ENCODE peak calls at places on chromosomes 1 and 21, in seven cellular contexts. One of them, this sample, is unnamed.

GRCh38 chr1:89489037-89489729 is 35.4 kb upstream of the LRRC8B start:
- DNase-seq in Panc1: no peak
- DNase-seq in right atrium auricular region: no peak
- DNase-seq in psoas muscle: no peak
- DNase-seq in fibroblast of lung: peak; percentile 68
- DNase-seq in testis: no peak
- DNase-seq in body of pancreas: no peak
- DNase-seq in this sample: peak; percentile 68

GRCh38 chr1:19011832-19012231 is 55.4 kb upstream of the IFFO2 start:
- DNase-seq in Panc1: peak; percentile 10
- DNase-seq in right atrium auricular region: no peak
- DNase-seq in psoas muscle: no peak
- DNase-seq in fibroblast of lung: no peak
- DNase-seq in testis: no peak
- DNase-seq in body of pancreas: no peak
- DNase-seq in this sample: no peak

GRCh38 chr1:173205146-173206051 is 1.7 kb downstream of the TNFSF4 start:
- DNase-seq in Panc1: no peak
- DNase-seq in right atrium auricular region: no peak
- DNase-seq in psoas muscle: no peak
- DNase-seq in fibroblast of lung: peak; percentile 89
- DNase-seq in testis: peak; percentile 26
- DNase-seq in body of pancreas: peak; percentile 25
- DNase-seq in this sample: peak; percentile 23

GRCh38 chr1:38958967-38959366 is 17.3 kb upstream of the RHBDL2 start:
- DNase-seq in Panc1: no peak
- DNase-seq in right atrium auricular region: no peak
- DNase-seq in psoas muscle: no peak
- DNase-seq in fibroblast of lung: peak; percentile 78
- DNase-seq in testis: no peak
- DNase-seq in body of pancreas: no peak
- DNase-seq in this sample: no peak

GRCh38 chr1:42844592-42845140 is 1.7 kb upstream of the ZNF691 start:
- DNase-seq in Panc1: no peak
- DNase-seq in right atrium auricular region: no peak
- DNase-seq in psoas muscle: no peak
- DNase-seq in fibroblast of lung: peak; percentile 50
- DNase-seq in testis: no peak
- DNase-seq in body of pancreas: no peak
- DNase-seq in this sample: peak; percentile 21

GRCh38 chr1:67575861-67576260 is 109.1 kb upstream of the GADD45A start:
- DNase-seq in Panc1: no peak
- DNase-seq in right atrium auricular region: no peak
- DNase-seq in psoas muscle: no peak
- DNase-seq in fibroblast of lung: peak; percentile 88
- DNase-seq in testis: no peak
- DNase-seq in body of pancreas: no peak
- DNase-seq in this sample: no peak

GRCh38 chr1:153364766-153365678 is 7.4 kb downstream of the S100A9 start:
- DNase-seq in Panc1: no peak
- DNase-seq in right atrium auricular region: peak; percentile 42
- DNase-seq in psoas muscle: no peak
- DNase-seq in fibroblast of lung: no peak
- DNase-seq in testis: no peak
- DNase-seq in body of pancreas: no peak
- DNase-seq in this sample: no peak

GRCh38 chr21:23488245-23488644 is 2119.0 kb downstream of the MRPL39 start:
- DNase-seq in Panc1: no peak
- DNase-seq in right atrium auricular region: no peak
- DNase-seq in psoas muscle: no peak
- DNase-seq in fibroblast of lung: no peak
- DNase-seq in testis: no peak
- DNase-seq in body of pancreas: no peak
- DNase-seq in this sample: no peak

GRCh38 chr1:244651956-244652698 is 799 bp upstream of the DESI2 start:
- DNase-seq in Panc1: no peak
- DNase-seq in right atrium auricular region: no peak
- DNase-seq in psoas muscle: no peak
- DNase-seq in fibroblast of lung: peak; percentile 47
- DNase-seq in testis: no peak
- DNase-seq in body of pancreas: no peak
- DNase-seq in this sample: no peak

GRCh38 chr1:25954371-25954938 is 43.4 kb downstream of the PAFAH2 start:
- DNase-seq in Panc1: no peak
- DNase-seq in right atrium auricular region: no peak
- DNase-seq in psoas muscle: no peak
- DNase-seq in fibroblast of lung: no peak
- DNase-seq in testis: no peak
- DNase-seq in body of pancreas: no peak
- DNase-seq in this sample: no peak

GRCh38 chr1:17207966-17208418 is 3.1 kb downstream of the PADI1 start:
- DNase-seq in Panc1: peak; percentile 61
- DNase-seq in right atrium auricular region: no peak
- DNase-seq in psoas muscle: peak; percentile 23
- DNase-seq in fibroblast of lung: peak; percentile 70
- DNase-seq in testis: no peak
- DNase-seq in body of pancreas: no peak
- DNase-seq in this sample: peak; percentile 64

GRCh38 chr1:203126151-203126865 is 1.2 kb upstream of the ADORA1 start:
- DNase-seq in Panc1: no peak
- DNase-seq in right atrium auricular region: peak; percentile 55
- DNase-seq in psoas muscle: no peak
- DNase-seq in fibroblast of lung: peak; percentile 40
- DNase-seq in testis: no peak
- DNase-seq in body of pancreas: no peak
- DNase-seq in this sample: peak; percentile 57

DNA sequence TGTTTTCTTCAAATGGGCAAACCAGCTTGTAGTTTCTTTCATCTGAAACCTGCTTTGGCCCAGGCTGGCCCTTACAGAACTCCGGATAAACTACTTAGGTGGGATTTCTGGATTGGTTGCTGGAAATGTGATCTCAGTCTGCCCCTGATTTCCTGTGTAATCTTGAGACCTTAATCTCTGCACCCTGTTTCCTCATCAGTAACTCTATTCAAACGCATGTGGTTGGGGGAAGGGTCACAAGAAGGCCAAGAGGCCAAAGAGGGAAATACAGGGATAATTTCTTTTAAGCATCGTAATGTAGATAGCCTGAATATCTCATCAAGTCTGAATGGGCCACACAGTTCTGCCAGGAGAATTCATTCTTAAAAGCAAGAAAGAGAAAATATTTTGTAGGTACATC is 483.6 kb downstream of the LTN1 start:
- DNase-seq in Panc1: no peak
- DNase-seq in right atrium auricular region: no peak
- DNase-seq in psoas muscle: no peak
- DNase-seq in fibroblast of lung: no peak
- DNase-seq in testis: no peak
- DNase-seq in body of pancreas: no peak
- DNase-seq in this sample: no peak
- TF ChIP-seq CTCF in Panc1: no peak
- TF ChIP-seq CTCF in right atrium auricular region: no peak
- TF ChIP-seq CTCF in psoas muscle: no peak
- TF ChIP-seq CTCF in fibroblast of lung: no peak
- TF ChIP-seq CTCF in testis: no peak
- TF ChIP-seq CTCF in body of pancreas: no peak
- TF ChIP-seq CTCF in this sample: no peak

GRCh38 chr1:234909851-234910250 is 218.8 kb downstream of the TOMM20 start:
- DNase-seq in Panc1: no peak
- DNase-seq in right atrium auricular region: no peak
- DNase-seq in psoas muscle: no peak
- DNase-seq in fibroblast of lung: no peak
- DNase-seq in testis: no peak
- DNase-seq in body of pancreas: no peak
- DNase-seq in this sample: no peak
- H3K27me3 ChIP-seq in Panc1: no peaks in the 10 kb centered on the region
- H3K27me3 ChIP-seq in right atrium auricular region: no peaks in the 10 kb centered on the region
- H3K27me3 ChIP-seq in psoas muscle: no peaks in the 10 kb centered on the region
- H3K27me3 ChIP-seq in fibroblast of lung: no peaks in the 10 kb centered on the region
- H3K27me3 ChIP-seq in testis: no peaks in the 10 kb centered on the region
- H3K27me3 ChIP-seq in body of pancreas: no peaks in the 10 kb centered on the region
- H3K27me3 ChIP-seq in this sample: no peaks in the 10 kb centered on the region

GRCh38 chr1:1293258-1293617 is 13.0 kb downstream of the SCNN1D start:
- DNase-seq in Panc1: no peak
- DNase-seq in right atrium auricular region: no peak
- DNase-seq in psoas muscle: peak; percentile 53
- DNase-seq in fibroblast of lung: no peak
- DNase-seq in testis: no peak
- DNase-seq in body of pancreas: no peak
- DNase-seq in this sample: no peak

GRCh38 chr1:1294250-1294890 is 13.4 kb downstream of the ACAP3 start:
- DNase-seq in Panc1: no peak
- DNase-seq in right atrium auricular region: no peak
- DNase-seq in psoas muscle: no peak
- DNase-seq in fibroblast of lung: no peak
- DNase-seq in testis: no peak
- DNase-seq in body of pancreas: no peak
- DNase-seq in this sample: no peak

GRCh38 chr1:1292442-1292779 is 12.2 kb downstream of the SCNN1D start:
- DNase-seq in Panc1: no peak
- DNase-seq in right atrium auricular region: no peak
- DNase-seq in psoas muscle: peak; percentile 47
- DNase-seq in fibroblast of lung: no peak
- DNase-seq in testis: no peak
- DNase-seq in body of pancreas: no peak
- DNase-seq in this sample: no peak

GRCh38 chr1:1292851-1293250 is 12.6 kb downstream of the SCNN1D start:
- DNase-seq in Panc1: no peak
- DNase-seq in right atrium auricular region: no peak
- DNase-seq in psoas muscle: peak; percentile 51
- DNase-seq in fibroblast of lung: no peak
- DNase-seq in testis: no peak
- DNase-seq in body of pancreas: no peak
- DNase-seq in this sample: no peak

GRCh38 chr1:1293618-1294249 is 13.5 kb downstream of the SCNN1D start:
- DNase-seq in Panc1: no peak
- DNase-seq in right atrium auricular region: no peak
- DNase-seq in psoas muscle: peak; percentile 57
- DNase-seq in fibroblast of lung: no peak
- DNase-seq in testis: peak; percentile 79
- DNase-seq in body of pancreas: no peak
- DNase-seq in this sample: no peak
- H3K4me3 ChIP-seq in Panc1: no peak overlapping the region
- H3K4me3 ChIP-seq in right atrium auricular region: no peak overlapping the region
- H3K4me3 ChIP-seq in psoas muscle: no peak overlapping the region
- H3K4me3 ChIP-seq in fibroblast of lung: no peak overlapping the region
- H3K4me3 ChIP-seq in testis: peak overlapping the region; percentile 24
- H3K4me3 ChIP-seq in body of pancreas: no peak overlapping the region
- H3K4me3 ChIP-seq in this sample: no peak overlapping the region

GRCh38 chr1:150225546-150225945 is 10.4 kb downstream of the ANP32E start:
- DNase-seq in Panc1: no peak
- DNase-seq in right atrium auricular region: no peak
- DNase-seq in psoas muscle: no peak
- DNase-seq in fibroblast of lung: no peak
- DNase-seq in testis: no peak
- DNase-seq in body of pancreas: no peak
- DNase-seq in this sample: no peak
- TF ChIP-seq CTCF in Panc1: no peak
- TF ChIP-seq CTCF in right atrium auricular region: no peak
- TF ChIP-seq CTCF in psoas muscle: no peak
- TF ChIP-seq CTCF in fibroblast of lung: no peak
- TF ChIP-seq CTCF in testis: no peak
- TF ChIP-seq CTCF in body of pancreas: no peak
- TF ChIP-seq CTCF in this sample: no peak

GRCh38 chr1:160669802-160670201 is 23.0 kb upstream of the SLAMF1 start:
- DNase-seq in Panc1: no peak
- DNase-seq in right atrium auricular region: no peak
- DNase-seq in psoas muscle: no peak
- DNase-seq in fibroblast of lung: no peak
- DNase-seq in testis: no peak
- DNase-seq in body of pancreas: no peak
- DNase-seq in this sample: no peak

GRCh38 chr1:160666079-160666442 is 19.2 kb upstream of the SLAMF1 start:
- DNase-seq in Panc1: no peak
- DNase-seq in right atrium auricular region: no peak
- DNase-seq in psoas muscle: no peak
- DNase-seq in fibroblast of lung: no peak
- DNase-seq in testis: no peak
- DNase-seq in body of pancreas: no peak
- DNase-seq in this sample: no peak

GRCh38 chr1:160665330-160666078 is 18.7 kb upstream of the SLAMF1 start:
- DNase-seq in Panc1: no peak
- DNase-seq in right atrium auricular region: peak; percentile 73
- DNase-seq in psoas muscle: peak; percentile 62
- DNase-seq in fibroblast of lung: no peak
- DNase-seq in testis: peak; percentile 46
- DNase-seq in body of pancreas: peak; percentile 27
- DNase-seq in this sample: peak; percentile 83

GRCh38 chr1:160669276-160669675 is 22.4 kb upstream of the SLAMF1 start:
- DNase-seq in Panc1: no peak
- DNase-seq in right atrium auricular region: no peak
- DNase-seq in psoas muscle: no peak
- DNase-seq in fibroblast of lung: no peak
- DNase-seq in testis: no peak
- DNase-seq in body of pancreas: no peak
- DNase-seq in this sample: no peak

GRCh38 chr1:160667896-160668295 is 21.1 kb upstream of the SLAMF1 start:
- DNase-seq in Panc1: no peak
- DNase-seq in right atrium auricular region: no peak
- DNase-seq in psoas muscle: no peak
- DNase-seq in fibroblast of lung: no peak
- DNase-seq in testis: no peak
- DNase-seq in body of pancreas: no peak
- DNase-seq in this sample: no peak
- H3K27me3 ChIP-seq in Panc1: peaks cover 5% of the 10 kb centered on the region
- H3K27me3 ChIP-seq in right atrium auricular region: no peaks in the 10 kb centered on the region
- H3K27me3 ChIP-seq in psoas muscle: no peaks in the 10 kb centered on the region
- H3K27me3 ChIP-seq in fibroblast of lung: no peaks in the 10 kb centered on the region
- H3K27me3 ChIP-seq in testis: no peaks in the 10 kb centered on the region
- H3K27me3 ChIP-seq in body of pancreas: no peaks in the 10 kb centered on the region
- H3K27me3 ChIP-seq in this sample: peaks cover 3% of the 10 kb centered on the region